ENCODE peak calls at places on chromosomes 3 and 15, in seven cellular contexts. D is NCI-H2029 treated with DMSO at 0.1 percent for 48 hours, F is endothelial cell of umbilical vein, U is OCI-LY7, O is T-cell, X is COR-L47, E is HCEC 1CT. L is an unnamed sample.

GRCh38 chr15:77347197-77347596 is 72.7 kb downstream of the PEAK1 start:
- DNase-seq in D (no peak), X (no peak), U (no peak), E (no peak), F (peak), O (no peak), L (no peak)

GRCh38 chr3:59444293-59444671 is 394.5 kb upstream of the CFAP20DC start:
- DNase-seq in U (no peak), O (no peak), X (no peak), E (no peak), D (no peak), F (no peak), L (no peak)

GRCh38 chr3:12371525-12372140 is 82.8 kb downstream of the PPARG start:
- DNase-seq in D (no peak), E (peak), U (no peak), F (no peak), X (no peak), O (no peak), L (no peak)

GRCh38 chr3:109994853-109995252 is 657.5 kb upstream of the DPPA4 start:
- DNase-seq in D (no peak), X (no peak), E (no peak), F (no peak), O (no peak), U (no peak), L (no peak)

GRCh38 chr3:135895734-135896121 is 69.8 kb upstream of the PPP2R3A start:
- DNase-seq in F (no peak), D (no peak), U (no peak), X (no peak), O (no peak), E (peak), L (no peak)

GRCh38 chr15:26996250-26996649 is 25.3 kb downstream of the GABRG3 start:
- DNase-seq in U (no peak), X (no peak), E (no peak), O (no peak), D (no peak), F (no peak), L (no peak)

GRCh38 chr15:89528757-89529352 is 32.5 kb upstream of the RHCG start:
- DNase-seq in F (no peak), X (no peak), D (no peak), E (no peak), U (no peak), O (no peak), L (no peak)

GRCh38 chr15:67548862-67549651 is 6.6 kb downstream of the MAP2K5 start:
- DNase-seq in X (peak), O (no peak), U (peak), E (no peak), D (no peak), F (no peak), L (peak)

GRCh38 chr3:190531406-190531805 is 17.5 kb downstream of the IL1RAP start:
- DNase-seq in F (no peak), E (no peak), X (no peak), O (no peak), U (no peak), D (no peak), L (no peak)

L was measured in DMS79 treated with DMSO at 0.1 percent for 48 hours.